ENCODE peak calls at places on chromosomes 11 and 22, in five cellular contexts. One of them, this sample, is unnamed.

GRCh38 chr11:85745626-85746025 is 59.6 kb upstream of the CCDC89 start:
- DNase-seq in A549: no peak
- DNase-seq in T follicular helper cell: no peak
- DNase-seq in CD4-positive, alpha-beta T cell: no peak
- DNase-seq in effector CD4-positive, alpha-beta T cell: no peak
- DNase-seq in this sample: no peak

GRCh38 chr11:40027737-40028136 is 1431.7 kb downstream of the LRRC4C start:
- DNase-seq in effector CD4-positive, alpha-beta T cell: no peak
- DNase-seq in CD4-positive, alpha-beta T cell: no peak
- DNase-seq in T follicular helper cell: no peak
- DNase-seq in A549: no peak
- DNase-seq in this sample: no peak

GRCh38 chr11:36500315-36500721 is 9.8 kb downstream of the TRAF6 start:
- DNase-seq in CD4-positive, alpha-beta T cell: no peak
- DNase-seq in effector CD4-positive, alpha-beta T cell: no peak
- DNase-seq in T follicular helper cell: no peak
- DNase-seq in A549: peak; percentile 66
- DNase-seq in this sample: no peak

GRCh38 chr11:293293-293851 is 4.4 kb downstream of the PGGHG start:
- DNase-seq in A549: no peak
- DNase-seq in CD4-positive, alpha-beta T cell: no peak
- DNase-seq in T follicular helper cell: no peak
- DNase-seq in effector CD4-positive, alpha-beta T cell: no peak
- DNase-seq in this sample: no peak

GRCh38 chr11:132901638-132902610 is 630.4 kb downstream of the OPCML start:
- DNase-seq in effector CD4-positive, alpha-beta T cell: no peak
- DNase-seq in T follicular helper cell: no peak
- DNase-seq in CD4-positive, alpha-beta T cell: no peak
- DNase-seq in A549: no peak
- DNase-seq in this sample: no peak

GRCh38 chr11:3190600-3190999 is 25.5 kb upstream of the OSBPL5 start:
- DNase-seq in A549: no peak
- DNase-seq in CD4-positive, alpha-beta T cell: no peak
- DNase-seq in effector CD4-positive, alpha-beta T cell: no peak
- DNase-seq in T follicular helper cell: no peak
- DNase-seq in this sample: no peak

GRCh38 chr11:83326326-83326725 is 40.2 kb upstream of the CCDC90B start:
- DNase-seq in T follicular helper cell: no peak
- DNase-seq in A549: no peak
- DNase-seq in effector CD4-positive, alpha-beta T cell: no peak
- DNase-seq in CD4-positive, alpha-beta T cell: no peak
- DNase-seq in this sample: no peak

GRCh38 chr11:134069426-134069921 is 602 bp downstream of the JAM3 start:
- DNase-seq in A549: no peak
- DNase-seq in effector CD4-positive, alpha-beta T cell: no peak
- DNase-seq in CD4-positive, alpha-beta T cell: no peak
- DNase-seq in T follicular helper cell: no peak
- DNase-seq in this sample: no peak

GRCh38 chr22:36337365-36338130 is 50.2 kb downstream of the MYH9 start:
- DNase-seq in CD4-positive, alpha-beta T cell: no peak
- DNase-seq in effector CD4-positive, alpha-beta T cell: no peak
- DNase-seq in A549: no peak
- DNase-seq in T follicular helper cell: no peak
- DNase-seq in this sample: no peak

GRCh38 chr11:69931994-69932910 is 113.0 kb upstream of the FGF3 start:
- DNase-seq in CD4-positive, alpha-beta T cell: no peak
- DNase-seq in A549: no peak
- DNase-seq in T follicular helper cell: no peak
- DNase-seq in effector CD4-positive, alpha-beta T cell: no peak
- DNase-seq in this sample: no peak

GRCh38 chr11:73445980-73446379 is 69.8 kb downstream of the RELT start:
- DNase-seq in effector CD4-positive, alpha-beta T cell: no peak
- DNase-seq in CD4-positive, alpha-beta T cell: no peak
- DNase-seq in T follicular helper cell: no peak
- DNase-seq in A549: no peak
- DNase-seq in this sample: no peak

GRCh38 chr11:57456960-57457642 is 3.2 kb upstream of the RTN4RL2 start:
- DNase-seq in A549: peak; percentile 91
- DNase-seq in T follicular helper cell: peak; percentile 52
- DNase-seq in effector CD4-positive, alpha-beta T cell: peak; percentile 69
- DNase-seq in CD4-positive, alpha-beta T cell: peak; percentile 65
- DNase-seq in this sample: peak; percentile 76

This sample was measured in NCI-H460.